ENCODE peak calls at places on chromosomes 6 and 20, in five cellular contexts. P, W, H, D and K are unnamed samples.

GRCh38 chr20:2006452-2007381 is 12.9 kb upstream of the PDYN start:
- ATAC-seq in D (no peak), H (no peak), W (no peak), P (peak), K (no peak)

GRCh38 chr6:138963531-138963930 is 24.5 kb downstream of the REPS1 start:
- ATAC-seq in P (no peak), W (no peak), D (no peak), H (no peak), K (no peak)

GRCh38 chr6:15491986-15492269 is 170.9 kb downstream of the DTNBP1 start:
- ATAC-seq in D (no peak), H (no peak), P (no peak), W (no peak), K (no peak)

GRCh38 chr6:154218336-154218735 is 138.3 kb downstream of the IPCEF1 start:
- ATAC-seq in W (no peak), P (no peak), D (no peak), H (peak), K (peak)

GRCh38 chr6:124964084-124964763 is 2.0 kb downstream of the RNF217 start:
- ATAC-seq in D (no peak), H (peak), W (no peak), P (no peak), K (no peak)

GRCh38 chr20:57831326-57831991 is 121.6 kb upstream of the PMEPA1 start:
- ATAC-seq in H (peak), D (peak), P (no peak), W (no peak), K (no peak)

GRCh38 chr6:132333639-132334516 is 67.4 kb downstream of the MOXD1 start:
- ATAC-seq in W (no peak), D (peak), H (peak), P (peak), K (no peak)

GRCh38 chr20:41072099-41072798 is 43.6 kb downstream of the TOP1 start:
- ATAC-seq in W (no peak), D (no peak), H (peak), P (peak), K (peak)

GRCh38 chr6:165231581-165232276 is 77.7 kb downstream of the C6orf118 start:
- ATAC-seq in P (no peak), D (peak), W (no peak), H (peak), K (no peak)

GRCh38 chr6:13526718-13527668 is 39.6 kb upstream of the GFOD1 start:
- ATAC-seq in P (peak), D (peak), W (peak), H (peak), K (peak)

GRCh38 chr6:47722178-47722577 is 23.8 kb downstream of the ADGRF4 start:
- ATAC-seq in H (no peak), W (no peak), D (no peak), P (no peak), K (no peak)

GRCh38 chr20:58659841-58660240 is 8.8 kb downstream of the STX16 start:
- ATAC-seq in D (no peak), H (no peak), W (no peak), P (no peak), K (peak)

GRCh38 chr20:37007898-37008649 is 56.6 kb upstream of the SAMHD1 start:
- ATAC-seq in H (no peak), D (no peak), P (peak), W (peak), K (no peak)

GRCh38 chr6:22102671-22103070 is 194.2 kb downstream of the PRL start:
- ATAC-seq in H (no peak), W (peak), D (no peak), P (no peak), K (peak)

GRCh38 chr6:36781669-36782068 is 57.6 kb downstream of the CPNE5 start:
- ATAC-seq in H (no peak), P (no peak), W (no peak), D (no peak), K (no peak)